ENCODE peak calls at places on chromosome 6, in nine cellular contexts. B is renal cortical epithelial cell; A is GOT3; H is dermis microvascular lymphatic vessel endothelial cell; X is astrocyte of the hippocampus; V is neural progenitor cell; M is GM06990; E is GM20000; Z is effector CD4-positive, alpha-beta T cell. Y is an unnamed sample.

GRCh38 chr6:130027948-130028347 is 9.6 kb downstream of the L3MBTL3 start:
- DNase-seq in B (no peak), A (no peak), H (no peak), X (no peak), V (no peak), M (peak), E (peak), Z (no peak), Y (no peak)

GRCh38 chr6:125301435-125302391 is at the start of gene HDDC2:
- DNase-seq in B (no peak), A (peak), H (peak), X (peak), V (peak), M (peak), E (peak), Z (peak), Y (peak)

GRCh38 chr6:55276745-55277627 is 50.3 kb upstream of the GFRAL start:
- DNase-seq in B (peak), A (no peak), H (peak), X (peak), V (peak), M (peak), E (peak), Z (no peak), Y (no peak)

GRCh38 chr6:145017516-145017915 is 717.8 kb downstream of the EPM2A start:
- DNase-seq in B (peak), A (no peak), H (no peak), X (no peak), V (no peak), M (no peak), E (no peak), Z (no peak), Y (no peak)

GRCh38 chr6:26065952-26066380 is 21.3 kb upstream of the HFE start:
- DNase-seq in B (peak), A (peak), H (peak), X (peak), V (peak), M (peak), E (peak), Z (peak), Y (peak)

GRCh38 chr6:166952567-166953464 is 3.5 kb downstream of the RNASET2 start:
- DNase-seq in B (no peak), A (no peak), H (no peak), X (peak), V (no peak), M (no peak), E (no peak), Z (peak), Y (no peak)

GRCh38 chr6:154169193-154169847 is 130.3 kb downstream of the OPRM1 start:
- DNase-seq in B (peak), A (no peak), H (no peak), X (peak), V (no peak), M (no peak), E (no peak), Z (no peak), Y (no peak)

GRCh38 chr6:170080828-170081368 is 210.0 kb downstream of the DLL1 start:
- DNase-seq in B (no peak), A (no peak), H (no peak), X (no peak), V (peak), M (no peak), E (no peak), Z (no peak), Y (no peak)

GRCh38 chr6:38459291-38459690 is 180.4 kb downstream of the BTBD9 start:
- DNase-seq in B (no peak), A (no peak), H (no peak), X (peak), V (no peak), M (no peak), E (no peak), Z (no peak), Y (no peak)

GRCh38 chr6:74356385-74356784 is 660.4 kb downstream of the CD109 start:
- DNase-seq in B (no peak), A (no peak), H (peak), X (no peak), V (no peak), M (no peak), E (no peak), Z (no peak), Y (no peak)

Y was measured in activated T-cell treated with anti-CD3 and anti-CD28 coated beads for 4 hours.